ENCODE peak calls at places on chromosomes 16 and 17, in ten cellular contexts. V is SHP77; U is NCI-H1092; X is stimulated activated CD4-positive, alpha-beta T cell treated with anti-CD3 and anti-CD28 coated beads, Interleukin-4, amount 100 ng/mL, for 24 hours; Q is activated T-cell treated with anti-CD3 and anti-CD28 coated beads for 1 hour; S is aorta; B is nephron progenitor cell; I is NCI-H2081; N is epithelial cell of esophagus; R is NCI-H1048. P is an unnamed sample.

GRCh38 chr16:85098565-85098964 is 13.7 kb downstream of the CIBAR2 start:
- DNase-seq in S (no peak), R (no peak), B (no peak), Q (no peak), V (no peak), X (no peak), N (no peak), U (no peak), I (no peak), P (no peak)

GRCh38 chr16:1105888-1106620 is 10.0 kb upstream of the C1QTNF8 start:
- DNase-seq in X (peak), Q (peak), R (no peak), I (no peak), S (peak), N (peak), U (peak), V (no peak), B (peak), P (peak)

GRCh38 chr17:82095777-82096708 is 2.0 kb downstream of the FASN start:
- DNase-seq in I (no peak), R (no peak), X (no peak), U (no peak), S (peak), B (no peak), V (no peak), N (peak), Q (no peak), P (no peak)

GRCh38 chr17:10118788-10119130 is 79.6 kb downstream of the GAS7 start:
- DNase-seq in S (no peak), Q (no peak), B (no peak), V (no peak), I (no peak), X (no peak), R (no peak), U (no peak), N (no peak), P (peak)

GRCh38 chr17:80986816-80987480 is 4.7 kb upstream of the CHMP6 start:
- DNase-seq in S (peak), U (no peak), V (no peak), N (no peak), X (no peak), R (no peak), I (no peak), Q (no peak), B (no peak), P (no peak)

GRCh38 chr16:57667069-57667525 is 1.0 kb upstream of the ADGRG3 start:
- DNase-seq in X (no peak), R (no peak), Q (no peak), N (no peak), I (no peak), B (no peak), S (no peak), V (no peak), U (no peak), P (no peak)

GRCh38 chr17:75619506-75620431 is 13.5 kb upstream of the SMIM5 start:
- DNase-seq in S (no peak), Q (no peak), B (peak), V (peak), R (no peak), X (no peak), U (peak), N (peak), I (peak), P (peak)

GRCh38 chr17:12627177-12627629 is 38.5 kb upstream of the MYOCD start:
- DNase-seq in U (no peak), V (peak), B (no peak), S (peak), I (no peak), X (no peak), Q (no peak), N (peak), R (no peak), P (no peak)

GRCh38 chr17:1592751-1593629 is 30.4 kb upstream of the PITPNA start:
- DNase-seq in I (no peak), X (no peak), B (no peak), R (no peak), N (no peak), U (no peak), Q (no peak), V (no peak), S (no peak), P (no peak)

P was measured in WERI-Rb-1.